ENCODE peak calls at places on chromosomes 16 and 17, in nine cellular contexts. Y is GM13977; B is Calu3; M is activated T-helper 9 cell treated with anti-CD3 and anti-CD28 coated beads, Interleukin-2, amount 50 U/mL, for 16 hours; N is HT1080; K is AG10803; H is NCI-H2081; F is GM12864; D is esophagus muscularis mucosa. O is an unnamed sample.

GRCh38 chr16:19878760-19879159 is 5.9 kb downstream of the GPRC5B start:
- DNase-seq in Y (no peak), B (no peak), M (no peak), N (no peak), K (no peak), H (no peak), F (no peak), D (no peak), O (no peak)

GRCh38 chr16:66223176-66223780 is 143.2 kb upstream of the CDH5 start:
- DNase-seq in Y (no peak), B (no peak), M (no peak), N (no peak), K (peak), H (no peak), F (no peak), D (no peak), O (no peak)

GRCh38 chr17:11948791-11949190 is 48.5 kb downstream of the ZNF18 start:
- DNase-seq in Y (no peak), B (no peak), M (no peak), N (peak), K (peak), H (no peak), F (no peak), D (no peak), O (no peak)

GRCh38 chr17:74890554-74890953 is 2.9 kb downstream of the FADS6 start:
- DNase-seq in Y (no peak), B (no peak), M (no peak), N (no peak), K (no peak), H (no peak), F (no peak), D (no peak), O (no peak)

GRCh38 chr17:14813649-14814048 is 451.5 kb downstream of the PMP22 start:
- DNase-seq in Y (no peak), B (no peak), M (no peak), N (no peak), K (no peak), H (no peak), F (no peak), D (peak), O (no peak)

GRCh38 chr17:65978881-65979280 is 213.1 kb downstream of the CEP112 start:
- DNase-seq in Y (no peak), B (no peak), M (no peak), N (no peak), K (no peak), H (no peak), F (no peak), D (no peak), O (no peak)

GRCh38 chr17:48002920-48003685 is 32.2 kb downstream of the CDK5RAP3 start:
- DNase-seq in Y (no peak), B (no peak), M (no peak), N (no peak), K (no peak), H (peak), F (no peak), D (no peak), O (peak)

GRCh38 chr17:54172654-54173316 is 350.1 kb downstream of the KIF2B start:
- DNase-seq in Y (no peak), B (peak), M (no peak), N (no peak), K (peak), H (no peak), F (no peak), D (no peak), O (no peak)

GRCh38 chr17:7587420-7587786 is 2.5 kb downstream of the SOX15 start:
- DNase-seq in Y (no peak), B (no peak), M (no peak), N (peak), K (peak), H (no peak), F (no peak), D (no peak), O (no peak)

GRCh38 chr17:72691017-72691416 is 401.5 kb downstream of the SLC39A11 start:
- DNase-seq in Y (no peak), B (no peak), M (no peak), N (no peak), K (no peak), H (no peak), F (no peak), D (no peak), O (no peak)

GRCh38 chr16:28096974-28097373 is 33.5 kb upstream of the GSG1L start:
- DNase-seq in Y (no peak), B (no peak), M (no peak), N (no peak), K (no peak), H (no peak), F (no peak), D (no peak), O (no peak)

GRCh38 chr17:71458322-71458721 is 662.5 kb upstream of the SOX9 start:
- DNase-seq in Y (no peak), B (no peak), M (no peak), N (no peak), K (no peak), H (no peak), F (no peak), D (no peak), O (no peak)

GRCh38 chr17:77475012-77475976 is 334.5 kb downstream of the SEC14L1 start:
- DNase-seq in Y (no peak), B (no peak), M (peak), N (peak), K (peak), H (no peak), F (no peak), D (no peak), O (no peak)

GRCh38 chr17:55769625-55770000 is 18.8 kb downstream of the PCTP start:
- DNase-seq in Y (no peak), B (peak), M (no peak), N (peak), K (peak), H (no peak), F (no peak), D (no peak), O (no peak)

GRCh38 chr17:61803796-61804195 is 59.5 kb downstream of the BRIP1 start:
- DNase-seq in Y (no peak), B (no peak), M (no peak), N (no peak), K (no peak), H (no peak), F (no peak), D (no peak), O (no peak)

GRCh38 chr17:39755550-39756375 is 18.0 kb downstream of the GRB7 start:
- DNase-seq in Y (peak), B (peak), M (peak), N (no peak), K (peak), H (no peak), F (peak), D (no peak), O (no peak)

GRCh38 chr17:80964231-80964856 is 27.3 kb upstream of the CHMP6 start:
- DNase-seq in Y (no peak), B (no peak), M (no peak), N (no peak), K (no peak), H (no peak), F (no peak), D (no peak), O (peak)

GRCh38 chr17:42520540-42520951 is 15.5 kb upstream of the NAGLU start:
- DNase-seq in Y (no peak), B (peak), M (no peak), N (no peak), K (no peak), H (no peak), F (no peak), D (no peak), O (no peak)

GRCh38 chr17:55420776-55421178 is 858 bp downstream of the MMD start:
- DNase-seq in Y (peak), B (peak), M (peak), N (no peak), K (no peak), H (no peak), F (no peak), D (peak), O (no peak)

GRCh38 chr17:7394452-7395191 is at the start of gene PLSCR3:
- DNase-seq in Y (peak), B (peak), M (peak), N (peak), K (peak), H (peak), F (peak), D (peak), O (no peak)

GRCh38 chr17:30477758-30478115 is 529 bp downstream of the GOSR1 start:
- DNase-seq in Y (peak), B (no peak), M (no peak), N (peak), K (peak), H (no peak), F (no peak), D (no peak), O (no peak)

GRCh38 chr16:64700628-64701027 is 421.2 kb downstream of the CDH11 start:
- DNase-seq in Y (no peak), B (no peak), M (no peak), N (no peak), K (no peak), H (no peak), F (no peak), D (no peak), O (no peak)